ENCODE peak calls at places on chromosomes 4 and X, in four cellular contexts. H, T, N and D are unnamed samples.

GRCh38 chr4:152594981-152595916 is 59.4 kb upstream of the FBXW7 start:
- DNase-seq in T (no peak), H (no peak), N (no peak), D (no peak)

GRCh38 chr4:135243960-135244561 is 1042.5 kb upstream of the PABPC4L start:
- DNase-seq in N (no peak), H (no peak), T (no peak), D (no peak)

GRCh38 chr4:35912174-35912573 is 332.1 kb downstream of the ARAP2 start:
- DNase-seq in N (no peak), T (no peak), H (no peak), D (no peak)

GRCh38 chr4:92447265-92447905 is 143.6 kb downstream of the GRID2 start:
- DNase-seq in H (no peak), T (no peak), N (no peak), D (no peak)

GRCh38 chr4:76476606-76477005 is 41.6 kb downstream of the SHROOM3 start:
- DNase-seq in N (no peak), T (no peak), H (no peak), D (no peak)

GRCh38 chr4:47686294-47686872 is 151.5 kb downstream of the CORIN start:
- DNase-seq in H (no peak), T (no peak), N (peak), D (peak)

GRCh38 chr4:168386002-168386401 is 67.5 kb upstream of the DDX60 start:
- DNase-seq in H (no peak), N (no peak), T (no peak), D (no peak)

GRCh38 chr4:108237693-108238092 is 69.0 kb upstream of the LEF1 start:
- DNase-seq in N (no peak), H (no peak), T (no peak), D (no peak)

GRCh38 chrX:3811331-3812311 is 98.2 kb upstream of the PRKX start:
- DNase-seq in N (no peak), H (no peak), T (no peak), D (peak)

GRCh38 chr4:55912249-55912648 is 36.5 kb upstream of the CEP135 start:
- DNase-seq in N (no peak), T (no peak), H (no peak), D (no peak)
- TF ChIP-seq CTCF in N (no peak), T (no peak), H (no peak), D (no peak)

GRCh38 chrX:2703991-2704369 is 12.9 kb downstream of the CD99 start:
- DNase-seq in T (no peak), N (peak), H (peak), D (no peak)
- TF ChIP-seq CTCF in T (no peak), N (peak), H (no peak), D (no peak)

GRCh38 chrX:115948018-115948923 is 222.3 kb upstream of the AGTR2 start:
- DNase-seq in H (no peak), N (no peak), T (no peak), D (no peak)
- TF ChIP-seq CTCF in H (no peak), N (no peak), T (no peak), D (no peak)

DNA sequence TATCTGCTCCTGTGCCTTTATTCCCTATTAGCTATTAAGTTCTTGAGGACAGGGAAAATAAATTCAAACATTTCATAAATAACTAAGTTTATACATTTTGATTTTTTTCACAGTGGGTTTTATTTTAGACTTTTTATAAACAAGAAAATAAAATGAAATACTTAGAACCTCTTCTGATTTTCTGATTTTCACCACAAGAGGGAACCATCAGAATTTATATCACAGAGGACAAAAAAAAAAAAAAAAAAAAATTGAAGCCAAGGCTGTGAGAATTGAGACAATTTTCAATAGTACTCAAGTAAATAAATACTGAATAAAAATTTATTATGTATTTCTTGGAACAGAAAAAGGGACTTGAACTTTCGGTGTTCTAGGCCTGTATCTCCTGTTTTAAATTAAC is 288.1 kb downstream of the SH3BGRL start:
- DNase-seq in T (no peak), H (no peak), N (no peak), D (no peak)
- TF ChIP-seq CTCF in T (no peak), H (no peak), N (no peak), D (no peak)